ENCODE peak calls at places on chromosomes 7 and 10, in seven cellular contexts. D, E, N, P, U, V and F are unnamed samples.

GRCh38 chr7:135238112-135238744 is 4.6 kb downstream of the STRA8 start:
- DNase-seq in E (no peak), N (no peak), V (no peak), P (no peak), U (peak; percentile 15), D (no peak), F (no peak)

GRCh38 chr10:110137142-110137545 is 70.3 kb upstream of the MXI1 start:
- DNase-seq in U (no peak), D (no peak), V (no peak), E (peak; percentile 48), N (peak; percentile 70), P (no peak), F (no peak)

GRCh38 chr7:84022686-84023308 is 171.8 kb downstream of the SEMA3A start:
- DNase-seq in V (no peak), P (no peak), N (no peak), U (no peak), E (no peak), D (peak; percentile 51), F (no peak)

GRCh38 chr10:122446668-122447410 is 7.6 kb upstream of the ARMS2 start:
- DNase-seq in U (no peak), V (no peak), E (no peak), P (no peak), N (no peak), D (no peak), F (no peak)

GRCh38 chr7:70614237-70614984 is 517.5 kb upstream of the GALNT17 start:
- DNase-seq in P (no peak), N (peak; percentile 81), E (no peak), U (peak; percentile 38), D (peak; percentile 38), V (peak; percentile 58), F (peak; percentile 89)

GRCh38 chr10:63713191-63714144 is 192.3 kb downstream of the REEP3 start:
- DNase-seq in N (peak; percentile 94), D (peak; percentile 91), E (no peak), P (peak; percentile 40), V (peak; percentile 80), U (no peak), F (no peak)

GRCh38 chr10:91603173-91603572 is 29.7 kb downstream of the PPP1R3C start:
- DNase-seq in V (no peak), D (no peak), E (no peak), N (no peak), P (no peak), U (no peak), F (no peak)

GRCh38 chr10:99681553-99681952 is 22.2 kb downstream of the ENTPD7 start:
- DNase-seq in P (no peak), D (no peak), N (no peak), U (no peak), V (no peak), E (no peak), F (no peak)

GRCh38 chr10:3366043-3366442 is 193.5 kb upstream of the PITRM1 start:
- DNase-seq in U (no peak), D (no peak), P (no peak), E (no peak), V (no peak), N (no peak), F (no peak)

GRCh38 chr7:132066776-132067175 is 509.5 kb downstream of the PLXNA4 start:
- DNase-seq in N (no peak), U (no peak), E (no peak), D (peak; percentile 28), V (no peak), P (no peak), F (no peak)

GRCh38 chr7:64799-65430 is 127.5 kb upstream of the FAM20C start:
- DNase-seq in V (peak; percentile 60), U (no peak), E (no peak), P (no peak), N (no peak), D (no peak), F (no peak)

GRCh38 chr10:15792777-15793176 is 67.5 kb downstream of the MINDY3 start:
- DNase-seq in D (no peak), E (no peak), U (no peak), P (no peak), N (no peak), V (no peak), F (no peak)

GRCh38 chr7:96028729-96029128 is 256.4 kb downstream of the DYNC1I1 start:
- DNase-seq in N (no peak), D (no peak), U (no peak), V (no peak), P (no peak), E (no peak), F (no peak)

GRCh38 chr7:46549892-46550639 is 629.0 kb upstream of the IGFBP3 start:
- DNase-seq in N (no peak), E (no peak), V (no peak), U (no peak), D (no peak), P (no peak), F (no peak)

GRCh38 chr10:11435621-11436020 is 175.8 kb downstream of the USP6NL start:
- DNase-seq in N (peak; percentile 13), P (no peak), E (no peak), D (no peak), V (no peak), U (no peak), F (no peak)

GRCh38 chr10:24737001-24737400 is 13.3 kb upstream of the ARHGAP21 start:
- DNase-seq in E (no peak), V (no peak), U (no peak), D (no peak), P (no peak), N (no peak), F (no peak)

GRCh38 chr10:78028438-78029293 is 649 bp downstream of the POLR3A start:
- DNase-seq in U (no peak), D (no peak), P (peak; percentile 36), N (peak; percentile 60), E (no peak), V (peak; percentile 63), F (peak; percentile 68)

GRCh38 chr7:86980223-86980622 is 79.2 kb downstream of the ELAPOR2 start:
- DNase-seq in N (no peak), U (no peak), D (peak; percentile 33), E (no peak), V (no peak), P (no peak), F (no peak)

GRCh38 chr7:82729172-82730030 is 285.8 kb upstream of the CACNA2D1 start:
- DNase-seq in N (peak; percentile 49), U (no peak), D (no peak), P (no peak), E (no peak), V (peak; percentile 25), F (no peak)

GRCh38 chr10:24349379-24350110 is 140.6 kb downstream of the KIAA1217 start:
- DNase-seq in V (no peak), N (no peak), D (no peak), E (no peak), U (no peak), P (no peak), F (no peak)

GRCh38 chr10:46553238-46554049 is 3.0 kb downstream of the GPRIN2 start:
- DNase-seq in P (peak; percentile 22), D (peak; percentile 20), U (peak; percentile 29), N (no peak), V (peak; percentile 14), E (no peak), F (peak; percentile 60)

GRCh38 chr7:620052-620451 is 100.4 kb upstream of the PDGFA start:
- DNase-seq in N (no peak), E (no peak), D (peak; percentile 57), V (no peak), P (no peak), U (no peak), F (no peak)

GRCh38 chr7:126495001-126495400 is 757.7 kb downstream of the GRM8 start:
- DNase-seq in U (no peak), N (no peak), D (no peak), P (no peak), E (no peak), V (peak; percentile 42), F (no peak)

GRCh38 chr7:47604496-47604890 is 22.6 kb upstream of the TNS3 start:
- DNase-seq in U (no peak), N (no peak), D (no peak), P (peak; percentile 52), E (no peak), V (no peak), F (no peak)

GRCh38 chr10:22271786-22272185 is 44.4 kb upstream of the COMMD3 start:
- DNase-seq in N (no peak), D (no peak), E (no peak), V (no peak), P (no peak), U (no peak), F (no peak)

GRCh38 chr10:82438277-82438676 is 563.3 kb downstream of the NRG3 start:
- DNase-seq in P (no peak), N (no peak), D (no peak), E (no peak), U (no peak), V (no peak), F (no peak)

GRCh38 chr10:102397222-102398171 is 2.0 kb downstream of the NFKB2 start:
- DNase-seq in U (no peak), N (no peak), E (no peak), D (no peak), P (no peak), V (no peak), F (no peak)
- H3K4me1 ChIP-seq in U (peaks cover 16% of the 10 kb centered on the region), N (peaks cover 8% of the 10 kb centered on the region), E (peaks cover 25% of the 10 kb centered on the region), D (peaks cover 11% of the 10 kb centered on the region), P (peaks cover 41% of the 10 kb centered on the region), V (peaks cover 10% of the 10 kb centered on the region), F (peaks cover 14% of the 10 kb centered on the region)

GRCh38 chr10:60428387-60428737 is 38.7 kb upstream of the ANK3 start:
- DNase-seq in E (no peak), D (no peak), N (no peak), V (no peak), P (no peak), U (no peak), F (no peak)
- H3K27ac ChIP-seq in E (no peak overlapping the region), D (no peak overlapping the region), N (no peak overlapping the region), V (no peak overlapping the region), P (no peak overlapping the region), U (no peak overlapping the region), F (peak overlapping the region; percentile 69)

GRCh38 chr7:27775772-27776171 is 35.8 kb downstream of the TAX1BP1 start:
- DNase-seq in N (no peak), D (no peak), U (no peak), E (no peak), V (no peak), P (no peak), F (no peak)
- H3K36me3 ChIP-seq in N (no peaks in the 10 kb centered on the region), D (no peaks in the 10 kb centered on the region), U (no peaks in the 10 kb centered on the region), E (no peaks in the 10 kb centered on the region), V (no peaks in the 10 kb centered on the region), P (peaks cover 14% of the 10 kb centered on the region), F (peaks cover 3% of the 10 kb centered on the region)

GRCh38 chr7:74464931-74465906 is 11.5 kb downstream of the GTF2IRD1 start:
- DNase-seq in U (no peak), P (peak; percentile 58), E (no peak), V (no peak), N (no peak), D (peak; percentile 82), F (no peak)

GRCh38 chr7:74457007-74457406 is 3.3 kb downstream of the GTF2IRD1 start:
- DNase-seq in P (no peak), D (no peak), V (no peak), U (no peak), N (no peak), E (no peak), F (no peak)

GRCh38 chr7:74462707-74463100 is 9.0 kb downstream of the GTF2IRD1 start:
- DNase-seq in U (no peak), D (no peak), V (no peak), P (no peak), E (no peak), N (no peak), F (no peak)

GRCh38 chr7:74466196-74466813 is 12.6 kb downstream of the GTF2IRD1 start:
- DNase-seq in U (no peak), P (no peak), V (peak; percentile 80), D (no peak), N (peak; percentile 43), E (no peak), F (no peak)

GRCh38 chr7:74461970-74462706 is 8.4 kb downstream of the GTF2IRD1 start:
- DNase-seq in P (no peak), D (no peak), E (no peak), N (no peak), U (no peak), V (no peak), F (no peak)
- H3K4me1 ChIP-seq in P (no peaks in the 10 kb centered on the region), D (peaks cover 14% of the 10 kb centered on the region), E (peaks cover 2% of the 10 kb centered on the region), N (no peaks in the 10 kb centered on the region), U (peaks cover 2% of the 10 kb centered on the region), V (peaks cover 6% of the 10 kb centered on the region), F (no peaks in the 10 kb centered on the region)